ENCODE peak calls at places on chromosome 18, in six cellular contexts. R is GF-D8, T is right lobe of liver, O is heart right ventricle, H is mesothelial cell of epicardium, A is naive B cell. C is an unnamed sample.
A peak's percentile ranks its signal among the peaks of the same experiment; 100 is the strongest.

GRCh38 chr18:54140641-54141040 is 83.8 kb downstream of the MBD2 start:
- DNase-seq in R (no peak), T (no peak), O (no peak), H (no peak), A (no peak), C (no peak)

GRCh38 chr18:76231402-76231801 is 263.6 kb downstream of the ZNF516 start:
- DNase-seq in R (no peak), T (no peak), O (no peak), H (no peak), A (no peak), C (no peak)

GRCh38 chr18:477565-477964 is 22.9 kb downstream of the COLEC12 start:
- DNase-seq in R (no peak), T (peak; percentile 31), O (no peak), H (no peak), A (no peak), C (no peak)

GRCh38 chr18:60163622-60164021 is 209.0 kb downstream of the MC4R start:
- DNase-seq in R (no peak), T (no peak), O (no peak), H (no peak), A (no peak), C (no peak)

GRCh38 chr18:22844184-22844583 is 88.9 kb upstream of the RBBP8 start:
- DNase-seq in R (no peak), T (no peak), O (no peak), H (no peak), A (no peak), C (no peak)

GRCh38 chr18:24278591-24278990 is 119.0 kb downstream of the OSBPL1A start:
- DNase-seq in R (no peak), T (no peak), O (no peak), H (no peak), A (no peak), C (no peak)

GRCh38 chr18:38321262-38321661 is 755.7 kb upstream of the CELF4 start:
- DNase-seq in R (no peak), T (no peak), O (no peak), H (no peak), A (no peak), C (no peak)

GRCh38 chr18:21163647-21164625 is 52.3 kb upstream of the ROCK1 start:
- DNase-seq in R (peak; percentile 100), T (no peak), O (no peak), H (no peak), A (no peak), C (no peak)

GRCh38 chr18:12064086-12064763 is 29.4 kb upstream of the ANKRD62 start:
- DNase-seq in R (no peak), T (no peak), O (peak; percentile 11), H (no peak), A (no peak), C (no peak)

GRCh38 chr18:60018801-60019462 is 119.1 kb downstream of the PMAIP1 start:
- DNase-seq in R (no peak), T (no peak), O (no peak), H (no peak), A (no peak), C (no peak)

GRCh38 chr18:63834471-63835113 is 52.9 kb upstream of the SERPINB2 start:
- DNase-seq in R (no peak), T (no peak), O (no peak), H (no peak), A (no peak), C (no peak)

GRCh38 chr18:23502516-23503037 is 734 bp upstream of the RMC1 start:
- DNase-seq in R (no peak), T (no peak), O (no peak), H (no peak), A (no peak), C (no peak)

GRCh38 chr18:3211236-3211992 is 8.4 kb downstream of the MYOM1 start:
- DNase-seq in R (no peak), T (no peak), O (no peak), H (no peak), A (no peak), C (no peak)

GRCh38 chr18:79949571-79950439 is 1.6 kb downstream of the SLC66A2 start:
- DNase-seq in R (peak; percentile 91), T (peak; percentile 59), O (peak; percentile 45), H (no peak), A (peak; percentile 69), C (peak; percentile 18)

GRCh38 chr18:45978084-45978483 is 11.0 kb upstream of the EPG5 start:
- DNase-seq in R (no peak), T (no peak), O (no peak), H (no peak), A (no peak), C (no peak)

C was measured in omental fat pad.